ENCODE peak calls at places on chromosome 7, in ten cellular contexts. H is neural progenitor cell; A is ELR; N is stimulated activated naive CD8-positive, alpha-beta T cell treated with anti-CD3 and anti-CD28 coated beads, Interleukin-15, amount 100 ng/mL, for 72 hours; U is HFF-Myc; K is left cardiac atrium; B is hypothalamus; P is GM12892; Q is CD4-positive, alpha-beta T cell; T is GM12864. W is an unnamed sample.

GRCh38 chr7:46633816-46634215 is 712.7 kb upstream of the IGFBP3 start:
- DNase-seq in H (no peak), A (no peak), N (no peak), U (no peak), K (no peak), B (no peak), P (no peak), Q (no peak), T (no peak), W (no peak)

GRCh38 chr7:76509931-76510877 is at the start of gene UPK3B:
- DNase-seq in H (peak; percentile 52), A (no peak), N (no peak), U (no peak), K (peak; percentile 29), B (no peak), P (no peak), Q (no peak), T (no peak), W (no peak)

GRCh38 chr7:43141091-43141490 is 28.6 kb downstream of the HECW1 start:
- DNase-seq in H (peak; percentile 29), A (no peak), N (no peak), U (no peak), K (no peak), B (no peak), P (no peak), Q (no peak), T (no peak), W (no peak)

GRCh38 chr7:16589895-16590294 is 55.7 kb downstream of the ANKMY2 start:
- DNase-seq in H (no peak), A (no peak), N (no peak), U (no peak), K (no peak), B (no peak), P (no peak), Q (no peak), T (no peak), W (no peak)

GRCh38 chr7:52794621-52795020 is 240.8 kb upstream of the POM121L12 start:
- DNase-seq in H (no peak), A (no peak), N (no peak), U (no peak), K (no peak), B (no peak), P (no peak), Q (no peak), T (no peak), W (no peak)

GRCh38 chr7:123154231-123154860 is 45.4 kb downstream of the SLC13A1 start:
- DNase-seq in H (peak; percentile 81), A (peak; percentile 58), N (peak; percentile 32), U (peak; percentile 19), K (peak; percentile 64), B (peak; percentile 4), P (no peak), Q (no peak), T (peak; percentile 45), W (peak; percentile 95)

GRCh38 chr7:134315679-134316538 is 821 bp downstream of the SLC35B4 start:
- DNase-seq in H (no peak), A (peak; percentile 52), N (no peak), U (no peak), K (no peak), B (no peak), P (no peak), Q (no peak), T (no peak), W (peak; percentile 28)

GRCh38 chr7:93902777-93903423 is 3.5 kb upstream of the GNGT1 start:
- DNase-seq in H (peak; percentile 62), A (peak; percentile 61), N (no peak), U (no peak), K (peak; percentile 26), B (no peak), P (no peak), Q (no peak), T (no peak), W (peak; percentile 88)

GRCh38 chr7:75019800-75020199 is 53.8 kb downstream of the RCC1L start:
- DNase-seq in H (no peak), A (no peak), N (no peak), U (no peak), K (no peak), B (no peak), P (no peak), Q (no peak), T (no peak), W (no peak)

GRCh38 chr7:151157645-151158329 is 9.7 kb downstream of the GBX1 start:
- DNase-seq in H (no peak), A (peak; percentile 51), N (no peak), U (no peak), K (no peak), B (no peak), P (no peak), Q (no peak), T (no peak), W (peak; percentile 33)

GRCh38 chr7:50497968-50498367 is 47.8 kb upstream of the FIGNL1 start:
- DNase-seq in H (no peak), A (no peak), N (no peak), U (no peak), K (no peak), B (no peak), P (no peak), Q (no peak), T (no peak), W (peak; percentile 49)

GRCh38 chr7:95199779-95200558 is 124.4 kb downstream of the PON1 start:
- DNase-seq in H (peak; percentile 60), A (peak; percentile 47), N (no peak), U (no peak), K (peak; percentile 22), B (no peak), P (peak; percentile 2), Q (no peak), T (peak; percentile 8), W (peak; percentile 72)

GRCh38 chr7:139523199-139523941 is at the start of gene CLEC2L:
- DNase-seq in H (peak; percentile 73), A (no peak), N (no peak), U (no peak), K (no peak), B (no peak), P (no peak), Q (no peak), T (no peak), W (no peak)

GRCh38 chr7:77626515-77627306 is 69.5 kb upstream of the RSBN1L start:
- DNase-seq in H (no peak), A (no peak), N (no peak), U (no peak), K (no peak), B (no peak), P (no peak), Q (no peak), T (no peak), W (no peak)

GRCh38 chr7:11760372-11760771 is 71.6 kb downstream of the THSD7A start:
- DNase-seq in H (peak; percentile 57), A (no peak), N (no peak), U (no peak), K (no peak), B (no peak), P (no peak), Q (no peak), T (no peak), W (no peak)

GRCh38 chr7:23373151-23374004 is 74.2 kb downstream of the MALSU1 start:
- DNase-seq in H (no peak), A (peak; percentile 53), N (peak; percentile 69), U (peak; percentile 37), K (no peak), B (no peak), P (peak; percentile 26), Q (no peak), T (peak; percentile 69), W (peak; percentile 69)

GRCh38 chr7:4006687-4007086 is 675.4 kb upstream of the FOXK1 start:
- DNase-seq in H (peak; percentile 44), A (no peak), N (no peak), U (no peak), K (no peak), B (no peak), P (no peak), Q (no peak), T (no peak), W (no peak)

GRCh38 chr7:35246819-35247218 is 7.1 kb downstream of the TBX20 start:
- DNase-seq in H (no peak), A (no peak), N (no peak), U (no peak), K (no peak), B (no peak), P (no peak), Q (no peak), T (no peak), W (no peak)

GRCh38 chr7:121489440-121489839 is 93.3 kb upstream of the FAM3C start:
- DNase-seq in H (no peak), A (no peak), N (no peak), U (no peak), K (no peak), B (no peak), P (no peak), Q (no peak), T (no peak), W (no peak)

GRCh38 chr7:117686311-117686935 is 186.8 kb downstream of the CTTNBP2 start:
- DNase-seq in H (peak; percentile 62), A (no peak), N (no peak), U (no peak), K (no peak), B (no peak), P (no peak), Q (no peak), T (no peak), W (no peak)

GRCh38 chr7:15407910-15408309 is 153.9 kb downstream of the AGMO start:
- DNase-seq in H (no peak), A (no peak), N (no peak), U (no peak), K (no peak), B (no peak), P (no peak), Q (no peak), T (no peak), W (peak; percentile 37)

GRCh38 chr7:85750454-85750949 is 563.6 kb upstream of the SEMA3D start:
- DNase-seq in H (peak; percentile 64), A (peak; percentile 51), N (peak; percentile 2), U (peak; percentile 39), K (no peak), B (no peak), P (no peak), Q (no peak), T (no peak), W (peak; percentile 47)

GRCh38 chr7:50276446-50276845 is 28.1 kb upstream of the IKZF1 start:
- DNase-seq in H (no peak), A (no peak), N (no peak), U (no peak), K (no peak), B (no peak), P (no peak), Q (no peak), T (no peak), W (no peak)

GRCh38 chr7:32062150-32062549 is 8.1 kb downstream of the PDE1C start:
- DNase-seq in H (peak; percentile 68), A (peak; percentile 74), N (peak; percentile 4), U (no peak), K (peak; percentile 36), B (no peak), P (no peak), Q (no peak), T (no peak), W (peak; percentile 63)

W was measured in dermis blood vessel endothelial cell.